ENCODE peak calls at places on chromosomes 11 and 22, in ten cellular contexts. One of them, this sample, is unnamed.

GRCh38 chr11:61912991-61913698 is 4.2 kb downstream of the RAB3IL1 start:
- DNase-seq in activated T-helper 2 cell treated with anti-CD3 and anti-CD28 coated beads, Interferon-gamma antibody, Interleukin-2, Interleukin-4, amounts not matched to agents 10 μg/mL and 5 μg/mL and 100 μg/mL, durations not matched to agents 14 hours and 24 hours and 36 hours: no peak
- DNase-seq in NCI-H1694: no peak
- DNase-seq in T-cell: no peak
- DNase-seq in HT1080: no peak
- DNase-seq in cardiac fibroblast: no peak
- DNase-seq in SHP77 treated with DMSO at 0.1 percent for 48 hours: no peak
- DNase-seq in NCI-H146: no peak
- DNase-seq in AG09309: no peak
- DNase-seq in GM23338: no peak
- DNase-seq in this sample: no peak

GRCh38 chr11:119684361-119685072 is 44.5 kb downstream of the NECTIN1 start:
- DNase-seq in HT1080: peak
- DNase-seq in T-cell: no peak
- DNase-seq in NCI-H1694: no peak
- DNase-seq in GM23338: no peak
- DNase-seq in SHP77 treated with DMSO at 0.1 percent for 48 hours: no peak
- DNase-seq in cardiac fibroblast: peak
- DNase-seq in NCI-H146: no peak
- DNase-seq in activated T-helper 2 cell treated with anti-CD3 and anti-CD28 coated beads, Interferon-gamma antibody, Interleukin-2, Interleukin-4, amounts not matched to agents 10 μg/mL and 5 μg/mL and 100 μg/mL, durations not matched to agents 14 hours and 24 hours and 36 hours: no peak
- DNase-seq in AG09309: no peak
- DNase-seq in this sample: no peak

GRCh38 chr11:6362868-6363678 is 27.2 kb upstream of the SMPD1 start:
- DNase-seq in SHP77 treated with DMSO at 0.1 percent for 48 hours: no peak
- DNase-seq in HT1080: peak
- DNase-seq in GM23338: peak
- DNase-seq in NCI-H1694: peak
- DNase-seq in T-cell: peak
- DNase-seq in AG09309: peak
- DNase-seq in activated T-helper 2 cell treated with anti-CD3 and anti-CD28 coated beads, Interferon-gamma antibody, Interleukin-2, Interleukin-4, amounts not matched to agents 10 μg/mL and 5 μg/mL and 100 μg/mL, durations not matched to agents 14 hours and 24 hours and 36 hours: peak
- DNase-seq in NCI-H146: peak
- DNase-seq in cardiac fibroblast: peak
- DNase-seq in this sample: peak

GRCh38 chr11:112274007-112274783 is 13.5 kb upstream of the PLET1 start:
- DNase-seq in HT1080: no peak
- DNase-seq in AG09309: no peak
- DNase-seq in SHP77 treated with DMSO at 0.1 percent for 48 hours: no peak
- DNase-seq in cardiac fibroblast: no peak
- DNase-seq in activated T-helper 2 cell treated with anti-CD3 and anti-CD28 coated beads, Interferon-gamma antibody, Interleukin-2, Interleukin-4, amounts not matched to agents 10 μg/mL and 5 μg/mL and 100 μg/mL, durations not matched to agents 14 hours and 24 hours and 36 hours: no peak
- DNase-seq in NCI-H146: no peak
- DNase-seq in NCI-H1694: no peak
- DNase-seq in GM23338: no peak
- DNase-seq in T-cell: no peak
- DNase-seq in this sample: no peak

GRCh38 chr11:47768090-47768620 is 1.0 kb upstream of the FNBP4 start:
- DNase-seq in SHP77 treated with DMSO at 0.1 percent for 48 hours: peak
- DNase-seq in cardiac fibroblast: peak
- DNase-seq in GM23338: peak
- DNase-seq in T-cell: peak
- DNase-seq in AG09309: peak
- DNase-seq in NCI-H146: peak
- DNase-seq in activated T-helper 2 cell treated with anti-CD3 and anti-CD28 coated beads, Interferon-gamma antibody, Interleukin-2, Interleukin-4, amounts not matched to agents 10 μg/mL and 5 μg/mL and 100 μg/mL, durations not matched to agents 14 hours and 24 hours and 36 hours: no peak
- DNase-seq in NCI-H1694: peak
- DNase-seq in HT1080: peak
- DNase-seq in this sample: peak

GRCh38 chr11:69442012-69442806 is 39.3 kb upstream of the LINC01488 start:
- DNase-seq in SHP77 treated with DMSO at 0.1 percent for 48 hours: no peak
- DNase-seq in cardiac fibroblast: no peak
- DNase-seq in T-cell: no peak
- DNase-seq in NCI-H146: no peak
- DNase-seq in AG09309: no peak
- DNase-seq in activated T-helper 2 cell treated with anti-CD3 and anti-CD28 coated beads, Interferon-gamma antibody, Interleukin-2, Interleukin-4, amounts not matched to agents 10 μg/mL and 5 μg/mL and 100 μg/mL, durations not matched to agents 14 hours and 24 hours and 36 hours: no peak
- DNase-seq in NCI-H1694: no peak
- DNase-seq in HT1080: no peak
- DNase-seq in GM23338: no peak
- DNase-seq in this sample: no peak

GRCh38 chr11:83628622-83629347 is 342.6 kb upstream of the CCDC90B start:
- DNase-seq in NCI-H1694: peak
- DNase-seq in activated T-helper 2 cell treated with anti-CD3 and anti-CD28 coated beads, Interferon-gamma antibody, Interleukin-2, Interleukin-4, amounts not matched to agents 10 μg/mL and 5 μg/mL and 100 μg/mL, durations not matched to agents 14 hours and 24 hours and 36 hours: no peak
- DNase-seq in HT1080: no peak
- DNase-seq in GM23338: no peak
- DNase-seq in AG09309: no peak
- DNase-seq in SHP77 treated with DMSO at 0.1 percent for 48 hours: no peak
- DNase-seq in cardiac fibroblast: no peak
- DNase-seq in T-cell: no peak
- DNase-seq in NCI-H146: peak
- DNase-seq in this sample: no peak

GRCh38 chr11:88489030-88489429 is 151.5 kb upstream of the CTSC start:
- DNase-seq in T-cell: no peak
- DNase-seq in GM23338: no peak
- DNase-seq in cardiac fibroblast: no peak
- DNase-seq in NCI-H1694: no peak
- DNase-seq in HT1080: peak
- DNase-seq in AG09309: no peak
- DNase-seq in SHP77 treated with DMSO at 0.1 percent for 48 hours: no peak
- DNase-seq in NCI-H146: no peak
- DNase-seq in activated T-helper 2 cell treated with anti-CD3 and anti-CD28 coated beads, Interferon-gamma antibody, Interleukin-2, Interleukin-4, amounts not matched to agents 10 μg/mL and 5 μg/mL and 100 μg/mL, durations not matched to agents 14 hours and 24 hours and 36 hours: no peak
- DNase-seq in this sample: no peak

GRCh38 chr11:103528046-103528445 is 418.8 kb downstream of the DYNC2H1 start:
- DNase-seq in HT1080: no peak
- DNase-seq in activated T-helper 2 cell treated with anti-CD3 and anti-CD28 coated beads, Interferon-gamma antibody, Interleukin-2, Interleukin-4, amounts not matched to agents 10 μg/mL and 5 μg/mL and 100 μg/mL, durations not matched to agents 14 hours and 24 hours and 36 hours: no peak
- DNase-seq in cardiac fibroblast: peak
- DNase-seq in NCI-H1694: no peak
- DNase-seq in GM23338: no peak
- DNase-seq in T-cell: no peak
- DNase-seq in NCI-H146: no peak
- DNase-seq in AG09309: no peak
- DNase-seq in SHP77 treated with DMSO at 0.1 percent for 48 hours: no peak
- DNase-seq in this sample: no peak

GRCh38 chr11:27315816-27316215 is 47.2 kb downstream of the CCDC34 start:
- DNase-seq in activated T-helper 2 cell treated with anti-CD3 and anti-CD28 coated beads, Interferon-gamma antibody, Interleukin-2, Interleukin-4, amounts not matched to agents 10 μg/mL and 5 μg/mL and 100 μg/mL, durations not matched to agents 14 hours and 24 hours and 36 hours: no peak
- DNase-seq in HT1080: no peak
- DNase-seq in NCI-H1694: no peak
- DNase-seq in T-cell: no peak
- DNase-seq in NCI-H146: no peak
- DNase-seq in GM23338: no peak
- DNase-seq in SHP77 treated with DMSO at 0.1 percent for 48 hours: no peak
- DNase-seq in cardiac fibroblast: no peak
- DNase-seq in AG09309: no peak
- DNase-seq in this sample: no peak

GRCh38 chr11:121733858-121734257 is 281.1 kb upstream of the SORL1-AS1 start:
- DNase-seq in cardiac fibroblast: no peak
- DNase-seq in T-cell: no peak
- DNase-seq in SHP77 treated with DMSO at 0.1 percent for 48 hours: no peak
- DNase-seq in NCI-H146: no peak
- DNase-seq in activated T-helper 2 cell treated with anti-CD3 and anti-CD28 coated beads, Interferon-gamma antibody, Interleukin-2, Interleukin-4, amounts not matched to agents 10 μg/mL and 5 μg/mL and 100 μg/mL, durations not matched to agents 14 hours and 24 hours and 36 hours: no peak
- DNase-seq in GM23338: no peak
- DNase-seq in HT1080: no peak
- DNase-seq in NCI-H1694: no peak
- DNase-seq in AG09309: no peak
- DNase-seq in this sample: no peak

GRCh38 chr22:41676134-41676533 is 12.5 kb downstream of the SNU13 start:
- DNase-seq in activated T-helper 2 cell treated with anti-CD3 and anti-CD28 coated beads, Interferon-gamma antibody, Interleukin-2, Interleukin-4, amounts not matched to agents 10 μg/mL and 5 μg/mL and 100 μg/mL, durations not matched to agents 14 hours and 24 hours and 36 hours: no peak
- DNase-seq in HT1080: no peak
- DNase-seq in NCI-H1694: no peak
- DNase-seq in NCI-H146: no peak
- DNase-seq in GM23338: no peak
- DNase-seq in SHP77 treated with DMSO at 0.1 percent for 48 hours: no peak
- DNase-seq in T-cell: no peak
- DNase-seq in cardiac fibroblast: no peak
- DNase-seq in AG09309: no peak
- DNase-seq in this sample: no peak

GRCh38 chr22:48663297-48663696 is 1164.4 kb downstream of the BRD1 start:
- DNase-seq in NCI-H1694: no peak
- DNase-seq in T-cell: no peak
- DNase-seq in HT1080: no peak
- DNase-seq in GM23338: peak
- DNase-seq in activated T-helper 2 cell treated with anti-CD3 and anti-CD28 coated beads, Interferon-gamma antibody, Interleukin-2, Interleukin-4, amounts not matched to agents 10 μg/mL and 5 μg/mL and 100 μg/mL, durations not matched to agents 14 hours and 24 hours and 36 hours: no peak
- DNase-seq in NCI-H146: peak
- DNase-seq in SHP77 treated with DMSO at 0.1 percent for 48 hours: no peak
- DNase-seq in cardiac fibroblast: no peak
- DNase-seq in AG09309: no peak
- DNase-seq in this sample: no peak

GRCh38 chr22:19723990-19724827 is 870 bp downstream of the GP1BB start:
- DNase-seq in HT1080: no peak
- DNase-seq in cardiac fibroblast: peak
- DNase-seq in NCI-H1694: no peak
- DNase-seq in T-cell: no peak
- DNase-seq in activated T-helper 2 cell treated with anti-CD3 and anti-CD28 coated beads, Interferon-gamma antibody, Interleukin-2, Interleukin-4, amounts not matched to agents 10 μg/mL and 5 μg/mL and 100 μg/mL, durations not matched to agents 14 hours and 24 hours and 36 hours: peak
- DNase-seq in GM23338: peak
- DNase-seq in SHP77 treated with DMSO at 0.1 percent for 48 hours: no peak
- DNase-seq in AG09309: no peak
- DNase-seq in NCI-H146: no peak
- DNase-seq in this sample: no peak

GRCh38 chr11:66915046-66915832 is 42.9 kb downstream of the PC start:
- DNase-seq in HT1080: no peak
- DNase-seq in NCI-H146: peak
- DNase-seq in cardiac fibroblast: no peak
- DNase-seq in NCI-H1694: no peak
- DNase-seq in activated T-helper 2 cell treated with anti-CD3 and anti-CD28 coated beads, Interferon-gamma antibody, Interleukin-2, Interleukin-4, amounts not matched to agents 10 μg/mL and 5 μg/mL and 100 μg/mL, durations not matched to agents 14 hours and 24 hours and 36 hours: no peak
- DNase-seq in AG09309: no peak
- DNase-seq in T-cell: no peak
- DNase-seq in SHP77 treated with DMSO at 0.1 percent for 48 hours: no peak
- DNase-seq in GM23338: peak
- DNase-seq in this sample: no peak